ENCODE peak calls at places on chromosome 17, in four cellular contexts. X is effector CD4-positive, alpha-beta T cell; J is heart left ventricle; K is B cell. D is an unnamed sample.

GRCh38 chr17:72618018-72618509 is 474.4 kb downstream of the SLC39A11 start:
- DNase-seq in X (no peak), J (no peak), K (no peak), D (peak)

GRCh38 chr17:81295678-81296381 is 723 bp upstream of the SLC38A10 start:
- DNase-seq in X (peak), J (no peak), K (peak), D (peak)

GRCh38 chr17:32483451-32484019 is 3.3 kb upstream of the CDK5R1 start:
- DNase-seq in X (peak), J (peak), K (peak), D (peak)

GRCh38 chr17:50893183-50893993 is 27.2 kb upstream of the TOB1 start:
- DNase-seq in X (no peak), J (no peak), K (no peak), D (no peak)

GRCh38 chr17:48438662-48439061 is 8.6 kb upstream of the SKAP1 start:
- DNase-seq in X (no peak), J (no peak), K (no peak), D (no peak)

GRCh38 chr17:2511138-2511461 is 588 bp downstream of the METTL16 start:
- DNase-seq in X (no peak), J (no peak), K (no peak), D (no peak)

GRCh38 chr17:68184816-68185436 is 62.9 kb upstream of the AMZ2 start:
- DNase-seq in X (peak), J (no peak), K (peak), D (no peak)

GRCh38 chr17:1485311-1485747 is 7.2 kb downstream of the MYO1C start:
- DNase-seq in X (peak), J (peak), K (no peak), D (peak)

GRCh38 chr17:82411396-82412053 is 6.6 kb upstream of the HEXD start:
- DNase-seq in X (no peak), J (no peak), K (no peak), D (no peak)

GRCh38 chr17:10036511-10037061 is 131.5 kb upstream of the RCVRN start:
- DNase-seq in X (no peak), J (peak), K (no peak), D (no peak)

GRCh38 chr17:57985675-57985974 is 2.4 kb downstream of the VEZF1 start:
- DNase-seq in X (no peak), J (no peak), K (no peak), D (peak)

GRCh38 chr17:39400547-39401411 is 647 bp downstream of the FBXL20 start:
- DNase-seq in X (peak), J (peak), K (no peak), D (no peak)

GRCh38 chr17:40945414-40945813 is 8.0 kb upstream of the KRT23 start:
- DNase-seq in X (no peak), J (no peak), K (no peak), D (no peak)

GRCh38 chr17:3754458-3755334 is 31.0 kb downstream of the HASPIN start:
- DNase-seq in X (peak), J (no peak), K (peak), D (peak)

GRCh38 chr17:46002973-46003316 is 3.9 kb downstream of the STH start:
- DNase-seq in X (no peak), J (no peak), K (no peak), D (no peak)

GRCh38 chr17:6796017-6796886 is 20.2 kb downstream of the FBXO39 start:
- DNase-seq in X (no peak), J (no peak), K (no peak), D (no peak)

GRCh38 chr17:47810200-47810821 is 11.3 kb downstream of the OSBPL7 start:
- DNase-seq in X (no peak), J (peak), K (no peak), D (peak)

GRCh38 chr17:1029196-1029911 is 32.4 kb downstream of the TIMM22 start:
- DNase-seq in X (no peak), J (no peak), K (no peak), D (no peak)

GRCh38 chr17:80264048-80264792 is 3.6 kb downstream of the RNF213 start:
- DNase-seq in X (peak), J (peak), K (no peak), D (no peak)

GRCh38 chr17:69702078-69702477 is 287.6 kb downstream of the MAP2K6 start:
- DNase-seq in X (no peak), J (no peak), K (no peak), D (no peak)

GRCh38 chr17:18277076-18277475 is 16.6 kb downstream of the MIEF2 start:
- DNase-seq in X (no peak), J (no peak), K (no peak), D (no peak)

GRCh38 chr17:2611627-2612026 is 18.2 kb downstream of the PAFAH1B1 start:
- DNase-seq in X (no peak), J (no peak), K (no peak), D (no peak)

GRCh38 chr17:36674278-36674650 is 72.9 kb downstream of the MRM1 start:
- DNase-seq in X (peak), J (no peak), K (no peak), D (no peak)

D was measured in T47D.